ENCODE peak calls at places on chromosomes 4 and X, in six cellular contexts. X, P, K, W, G and B are unnamed samples.
A peak's percentile ranks its signal among the peaks of the same experiment; 100 is the strongest.

GRCh38 chr4:80615099-80615498 is 279.6 kb downstream of the CFAP299 start:
- DNase-seq in W (no peak), P (no peak), X (no peak), G (no peak), K (no peak), B (no peak)

GRCh38 chrX:50579955-50580354 is 109.3 kb upstream of the DGKK start:
- DNase-seq in X (no peak), G (no peak), P (no peak), K (peak; percentile 31), W (peak; percentile 2), B (peak; percentile 21)

GRCh38 chr4:183658362-183659028 is 490 bp downstream of the RWDD4 start:
- DNase-seq in P (no peak), G (no peak), K (peak; percentile 28), W (no peak), X (no peak), B (no peak)

GRCh38 chr4:133178960-133179359 is 29.9 kb downstream of the PCDH10 start:
- DNase-seq in W (no peak), K (no peak), P (no peak), X (no peak), G (no peak), B (no peak)

GRCh38 chr4:81376720-81377119 is 95.0 kb downstream of the RASGEF1B start:
- DNase-seq in W (no peak), X (no peak), P (no peak), G (no peak), K (no peak), B (no peak)

GRCh38 chr4:113331811-113332210 is 282.4 kb downstream of the ANK2 start:
- DNase-seq in X (no peak), G (no peak), W (no peak), K (no peak), P (no peak), B (no peak)

GRCh38 chr4:111400736-111401135 is 744.5 kb upstream of the FAM241A start:
- DNase-seq in W (peak; percentile 85), G (no peak), K (peak; percentile 41), P (peak; percentile 1), X (no peak), B (no peak)

GRCh38 chr4:119939066-119939995 is 127.3 kb downstream of the MAD2L1 start:
- DNase-seq in X (no peak), G (no peak), W (no peak), K (peak; percentile 15), P (no peak), B (peak; percentile 1)

GRCh38 chrX:134374294-134374693 is 85.7 kb upstream of the HPRT1 start:
- DNase-seq in X (no peak), G (no peak), P (no peak), K (no peak), W (no peak), B (no peak)

GRCh38 chrX:71095971-71096701 is 485 bp downstream of the FOXO4 start:
- DNase-seq in P (peak; percentile 69), X (no peak), K (peak; percentile 54), G (no peak), W (no peak), B (peak; percentile 74)

GRCh38 chr4:106062452-106062875 is 167.2 kb downstream of the NPNT start:
- DNase-seq in G (no peak), X (peak; percentile 59), W (peak; percentile 42), P (no peak), K (peak; percentile 73), B (no peak)

GRCh38 chr4:37890501-37891220 is at the start of gene TBC1D1:
- DNase-seq in W (no peak), G (peak; percentile 38), X (no peak), K (peak; percentile 41), P (peak; percentile 2), B (peak; percentile 54)

GRCh38 chr4:14640476-14640875 is 361.8 kb upstream of the CPEB2 start:
- DNase-seq in X (no peak), K (no peak), W (no peak), P (no peak), G (no peak), B (no peak)

GRCh38 chr4:182648766-182649165 is 268.4 kb downstream of the DCTD start:
- DNase-seq in G (no peak), W (no peak), X (no peak), K (no peak), P (no peak), B (no peak)

GRCh38 chr4:151641167-151641566 is 119.6 kb downstream of the GATB start:
- DNase-seq in G (no peak), K (peak; percentile 44), W (no peak), P (no peak), X (no peak), B (no peak)

GRCh38 chr4:184473515-184474260 is 662 bp downstream of the IRF2 start:
- DNase-seq in K (peak; percentile 34), G (peak; percentile 25), W (no peak), X (no peak), P (no peak), B (peak; percentile 45)

GRCh38 chr4:5812506-5813229 is 80.2 kb downstream of the CRMP1 start:
- DNase-seq in K (peak; percentile 69), W (peak; percentile 32), P (peak; percentile 20), G (no peak), X (no peak), B (peak; percentile 84)

GRCh38 chrX:153049093-153049492 is 7.2 kb upstream of the PNMA3 start:
- DNase-seq in G (no peak), X (no peak), W (no peak), P (no peak), K (no peak), B (no peak)

GRCh38 chr4:41141910-41142309 is 72.4 kb downstream of the APBB2 start:
- DNase-seq in G (no peak), K (peak; percentile 94), W (no peak), X (no peak), P (no peak), B (peak; percentile 32)

GRCh38 chr4:153152453-153153338 is 51.5 kb upstream of the TRIM2 start:
- DNase-seq in W (peak; percentile 50), K (peak; percentile 29), G (peak; percentile 11), X (peak; percentile 69), P (peak; percentile 63), B (no peak)

GRCh38 chr4:8205241-8205707 is 6.2 kb downstream of the SH3TC1 start:
- DNase-seq in P (no peak), W (no peak), X (no peak), K (no peak), G (no peak), B (peak; percentile 44)

GRCh38 chr4:11487139-11487538 is 58.4 kb upstream of the HS3ST1 start:
- DNase-seq in X (no peak), W (no peak), P (no peak), K (no peak), G (no peak), B (no peak)

GRCh38 chr4:183291070-183291469 is 29.0 kb downstream of the CLDN22 start:
- DNase-seq in G (no peak), X (no peak), W (no peak), K (no peak), P (no peak), B (no peak)

GRCh38 chrX:40012800-40013682 is 84.7 kb downstream of the BCOR start:
- DNase-seq in W (no peak), G (no peak), K (peak; percentile 61), P (peak; percentile 63), X (peak; percentile 66), B (peak; percentile 44)